ENCODE peak calls at places on chromosomes 16 and 17, in eight cellular contexts. U, L, I, K, S, J, M and R are unnamed samples.
A peak's percentile ranks its signal among the peaks of the same experiment; 100 is the strongest.

GRCh38 chr16:69931631-69932030 is 19.5 kb upstream of the CLEC18A start:
- DNase-seq in L (no peak), U (no peak), K (no peak), I (no peak), S (no peak), J (no peak), M (no peak), R (no peak)

GRCh38 chr17:45096141-45096540 is 35.0 kb downstream of the NMT1 start:
- DNase-seq in S (peak; percentile 40), J (no peak), L (no peak), K (no peak), M (peak; percentile 57), I (peak; percentile 30), U (no peak), R (peak; percentile 25)

GRCh38 chr17:75707096-75707720 is 14.1 kb upstream of the ITGB4 start:
- DNase-seq in M (peak; percentile 63), U (no peak), L (no peak), J (no peak), K (no peak), S (no peak), I (no peak), R (no peak)

GRCh38 chr17:81432873-81433451 is 37.7 kb downstream of the BAHCC1 start:
- DNase-seq in J (no peak), K (no peak), M (no peak), L (no peak), S (no peak), I (no peak), U (no peak), R (no peak)

GRCh38 chr17:79038545-79039135 is 14.7 kb downstream of the C1QTNF1 start:
- DNase-seq in K (no peak), I (no peak), M (peak; percentile 99), U (no peak), L (peak; percentile 64), S (no peak), J (no peak), R (no peak)

GRCh38 chr17:72972263-72972951 is 120.1 kb downstream of the SLC39A11 start:
- DNase-seq in S (no peak), J (no peak), L (no peak), I (no peak), U (no peak), K (no peak), M (no peak), R (no peak)

GRCh38 chr17:17191346-17191792 is 14.8 kb downstream of the PLD6 start:
- DNase-seq in K (no peak), U (no peak), M (peak; percentile 61), I (no peak), J (no peak), L (peak; percentile 60), S (no peak), R (no peak)

GRCh38 chr16:18958621-18959578 is 24.8 kb upstream of the TMC7 start:
- DNase-seq in J (no peak), L (no peak), K (no peak), S (peak; percentile 8), U (no peak), I (no peak), M (no peak), R (peak; percentile 43)

DNA sequence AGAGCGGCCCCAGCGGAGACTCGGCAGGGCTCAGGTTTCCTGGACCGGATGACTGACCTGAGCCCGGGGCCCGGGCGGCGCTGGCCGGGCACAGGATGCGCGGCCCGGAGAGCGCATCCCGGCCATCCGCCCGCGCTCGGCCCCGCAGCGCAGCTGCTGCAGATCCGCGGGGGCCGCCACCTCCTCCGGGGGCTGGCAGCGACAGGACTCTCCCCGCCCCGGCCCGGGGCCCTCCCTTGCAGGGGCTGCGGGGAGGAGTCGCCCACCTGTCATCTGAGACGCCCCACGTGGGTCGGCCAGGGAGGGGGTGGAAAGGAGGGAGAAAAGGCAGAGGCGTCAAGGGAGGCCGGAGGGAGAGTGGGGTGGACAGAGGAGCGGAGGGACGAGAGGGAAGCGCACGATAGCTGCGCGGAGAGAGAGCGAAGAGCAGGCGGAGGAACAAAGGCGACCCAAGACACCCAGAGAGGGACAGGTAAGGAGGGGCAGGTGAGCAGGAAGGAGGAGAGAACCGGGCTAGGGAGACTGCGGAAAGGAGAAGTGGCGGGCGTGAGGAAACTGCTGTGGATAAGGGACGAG is 471 bp upstream of the PRKAR1A start:
- DNase-seq in I (peak; percentile 74), M (peak; percentile 84), U (peak; percentile 82), L (peak; percentile 33), K (peak; percentile 76), S (peak; percentile 92), J (peak; percentile 85), R (no peak)
- TF ChIP-seq CTCF in I (no peak), M (no peak), U (no peak), L (no peak), K (no peak), S (no peak), J (no peak), R (no peak)

GRCh38 chr16:71627631-71628236 is 1.8 kb downstream of the MARVELD3 start:
- DNase-seq in K (no peak), M (peak; percentile 12), L (no peak), I (no peak), J (peak; percentile 28), S (peak; percentile 33), U (no peak), R (no peak)

GRCh38 chr16:71628810-71629209 is 2.8 kb downstream of the MARVELD3 start:
- DNase-seq in K (peak; percentile 28), J (no peak), I (no peak), U (no peak), L (no peak), M (peak; percentile 80), S (no peak), R (no peak)

GRCh38 chr16:71626858-71627213 is 852 bp downstream of the MARVELD3 start:
- DNase-seq in S (peak; percentile 41), U (no peak), J (peak; percentile 91), K (no peak), I (no peak), M (no peak), L (no peak), R (no peak)

GRCh38 chr16:71625113-71625850 is 702 bp upstream of the MARVELD3 start:
- DNase-seq in L (no peak), I (no peak), S (no peak), K (no peak), J (no peak), M (no peak), U (no peak), R (no peak)

GRCh38 chr16:71626018-71626857 is at the start of gene MARVELD3:
- DNase-seq in S (peak; percentile 51), K (peak; percentile 20), J (peak; percentile 94), M (no peak), L (no peak), I (no peak), U (peak; percentile 30), R (no peak)
- TF ChIP-seq CTCF in S (no peak), K (no peak), J (peak; percentile 6), M (no peak), L (no peak), I (no peak), U (no peak), R (no peak)

GRCh38 chr16:2728034-2728433 is 8.0 kb upstream of the PRSS27 start:
- DNase-seq in M (no peak), I (no peak), L (no peak), J (no peak), U (no peak), K (no peak), S (no peak), R (no peak)

GRCh38 chr16:2724088-2724676 is 4.2 kb upstream of the PRSS27 start:
- DNase-seq in M (no peak), L (no peak), U (no peak), I (no peak), S (no peak), K (no peak), J (no peak), R (no peak)

GRCh38 chr16:2724816-2725348 is 4.9 kb upstream of the PRSS27 start:
- DNase-seq in S (no peak), U (no peak), K (no peak), J (no peak), M (no peak), L (no peak), I (no peak), R (no peak)

GRCh38 chr16:2720719-2721633 is 952 bp upstream of the PRSS27 start:
- DNase-seq in U (peak; percentile 85), M (peak; percentile 86), S (peak; percentile 96), L (peak; percentile 42), J (peak; percentile 90), K (peak; percentile 82), I (peak; percentile 92), R (peak; percentile 87)

DNA sequence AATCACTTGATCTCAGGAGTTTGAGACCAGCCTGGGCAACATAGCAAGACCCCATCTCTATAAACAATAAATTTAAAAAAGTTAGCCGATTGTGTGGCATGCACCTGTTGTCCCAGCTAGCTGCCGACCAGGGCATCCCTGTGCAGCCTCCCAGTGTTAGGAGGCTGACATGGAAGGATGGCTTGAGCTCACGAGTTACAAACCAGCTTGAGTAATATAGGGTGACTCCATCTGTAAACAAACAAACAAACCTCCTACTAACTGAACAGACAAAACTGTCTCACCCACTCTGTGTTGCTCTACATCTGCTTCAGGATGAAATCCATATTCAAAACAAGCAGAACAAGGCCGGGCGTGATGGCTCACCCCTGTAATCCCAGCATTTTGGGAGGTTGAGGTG is 6.9 kb upstream of the PRSS27 start:
- DNase-seq in S (no peak), L (no peak), M (no peak), J (no peak), K (no peak), I (no peak), U (no peak), R (no peak)
- TF ChIP-seq CTCF in S (no peak), L (no peak), M (no peak), J (no peak), K (no peak), I (no peak), U (no peak), R (no peak)

GRCh38 chr17:76943781-76944213 is 75.6 kb downstream of the MGAT5B start:
- DNase-seq in M (no peak), U (no peak), L (no peak), S (no peak), I (no peak), J (no peak), K (no peak), R (peak; percentile 77)

GRCh38 chr17:76943202-76943601 is 75.0 kb downstream of the MGAT5B start:
- DNase-seq in M (no peak), I (no peak), K (no peak), S (no peak), J (no peak), U (no peak), L (no peak), R (no peak)

GRCh38 chr17:76940293-76940692 is 72.1 kb downstream of the MGAT5B start:
- DNase-seq in S (no peak), J (no peak), L (no peak), K (no peak), I (no peak), U (no peak), M (no peak), R (no peak)

GRCh38 chr17:76938009-76938408 is 69.8 kb downstream of the MGAT5B start:
- DNase-seq in K (no peak), U (no peak), M (no peak), J (no peak), I (no peak), S (no peak), L (no peak), R (no peak)

DNA sequence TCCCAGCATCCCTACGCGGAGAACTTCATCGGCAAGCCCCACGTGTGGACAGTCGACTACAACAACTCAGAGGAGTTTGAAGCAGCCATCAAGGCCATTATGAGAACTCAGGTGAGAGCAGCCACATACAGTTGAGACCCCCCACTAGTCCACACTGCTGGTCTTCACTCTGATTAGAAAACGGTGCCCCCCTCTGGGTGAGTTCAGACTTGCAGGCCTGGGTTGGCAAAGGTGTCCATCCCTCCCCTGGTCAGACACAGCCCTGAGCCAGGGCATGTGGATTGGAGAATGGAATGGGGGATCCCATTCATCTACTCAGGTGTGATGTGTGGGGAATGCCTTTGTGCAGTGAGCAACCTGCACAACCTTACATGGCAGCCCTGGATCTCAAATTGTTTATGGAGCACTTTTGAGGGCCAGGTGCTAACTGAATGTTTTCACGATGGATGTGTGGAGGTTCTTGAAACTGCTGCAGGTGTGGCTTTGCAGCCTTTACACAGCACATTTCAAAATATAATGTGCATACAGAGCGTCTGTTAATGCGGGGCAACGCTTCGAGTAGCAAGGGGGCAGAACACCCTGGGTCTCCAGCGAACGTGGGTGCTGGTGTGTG is 72.6 kb downstream of the MGAT5B start:
- DNase-seq in U (no peak), K (peak; percentile 56), J (no peak), I (no peak), L (no peak), M (no peak), S (peak; percentile 34), R (no peak)
- TF ChIP-seq CTCF in U (no peak), K (peak; percentile 30), J (no peak), I (peak; percentile 53), L (peak; percentile 12), M (peak; percentile 10), S (peak; percentile 34), R (peak; percentile 25)